ENCODE peak calls at places on chromosomes 2 and 18, in four cellular contexts. B is naive thymus-derived CD4-positive, alpha-beta T cell; F is tibial nerve; X is ascending aorta. N is an unnamed sample.
A peak's percentile ranks its signal among the peaks of the same experiment; 100 is the strongest.

GRCh38 chr2:42809131-42809875 is 16.9 kb upstream of the HAAO start:
- DNase-seq in B (no peak), F (no peak), X (no peak), N (no peak)

GRCh38 chr2:205883965-205884364 is 201.7 kb downstream of the NRP2 start:
- DNase-seq in B (no peak), F (no peak), X (no peak), N (no peak)

GRCh38 chr2:30686000-30686399 is 121.2 kb downstream of the CAPN13 start:
- DNase-seq in B (peak; percentile 13), F (no peak), X (no peak), N (no peak)

GRCh38 chr2:8546319-8547283 is 135.3 kb upstream of the ID2 start:
- DNase-seq in B (no peak), F (no peak), X (no peak), N (peak; percentile 63)

GRCh38 chr2:121236650-121237049 is 48.4 kb downstream of the TFCP2L1 start:
- DNase-seq in B (no peak), F (no peak), X (no peak), N (peak; percentile 51)

GRCh38 chr2:204019572-204020501 is 83.3 kb downstream of the ICOS start:
- DNase-seq in B (peak; percentile 44), F (no peak), X (no peak), N (no peak)

GRCh38 chr2:177741866-177742265 is 330.7 kb downstream of the PDE11A start:
- DNase-seq in B (no peak), F (no peak), X (no peak), N (no peak)

GRCh38 chr2:74873041-74873440 is 39.1 kb downstream of the HK2 start:
- DNase-seq in B (no peak), F (no peak), X (no peak), N (no peak)

GRCh38 chr2:20129320-20130274 is 78.2 kb upstream of the LAPTM4A start:
- DNase-seq in B (no peak), F (no peak), X (no peak), N (no peak)

GRCh38 chr2:55120634-55121359 is 70.5 kb upstream of the RTN4 start:
- DNase-seq in B (no peak), F (no peak), X (no peak), N (no peak)

GRCh38 chr18:48785091-48785614 is 165.6 kb downstream of the SMAD7 start:
- DNase-seq in B (no peak), F (no peak), X (no peak), N (peak; percentile 87)

GRCh38 chr18:48786621-48787522 is 163.9 kb downstream of the SMAD7 start:
- DNase-seq in B (no peak), F (no peak), X (no peak), N (peak; percentile 72)

GRCh38 chr18:48785686-48786470 is 164.9 kb downstream of the SMAD7 start:
- DNase-seq in B (no peak), F (no peak), X (no peak), N (peak; percentile 73)

GRCh38 chr18:48783616-48784520 is 166.9 kb downstream of the SMAD7 start:
- DNase-seq in B (no peak), F (no peak), X (no peak), N (peak; percentile 69)

DNA sequence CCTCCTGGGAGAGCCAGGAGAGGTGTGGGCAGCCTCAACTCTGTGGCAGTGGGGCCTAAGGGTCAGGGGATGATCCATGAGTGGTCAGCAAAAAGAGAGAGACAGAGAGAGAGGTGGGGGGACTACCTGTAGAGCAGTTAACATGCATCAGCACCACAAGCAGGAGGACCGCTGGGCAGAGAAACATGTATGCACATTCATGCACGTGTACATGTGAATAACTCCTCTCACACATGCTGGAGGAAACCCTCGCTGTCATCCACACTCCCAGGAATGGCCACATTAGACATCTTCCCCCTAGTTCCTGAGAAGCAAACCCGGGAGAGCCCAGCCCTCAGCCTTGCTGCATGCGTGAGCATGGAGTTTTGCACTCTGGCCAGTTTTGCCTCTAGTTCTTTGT is 166.1 kb downstream of the SMAD7 start:
- DNase-seq in B (no peak), F (no peak), X (no peak), N (peak; percentile 73)
- H3K4me1 ChIP-seq in B (peaks cover 18% of the 10 kb centered on the region), F (peaks cover 33% of the 10 kb centered on the region), X (peaks cover 39% of the 10 kb centered on the region), N (peaks cover 64% of the 10 kb centered on the region)

DNA sequence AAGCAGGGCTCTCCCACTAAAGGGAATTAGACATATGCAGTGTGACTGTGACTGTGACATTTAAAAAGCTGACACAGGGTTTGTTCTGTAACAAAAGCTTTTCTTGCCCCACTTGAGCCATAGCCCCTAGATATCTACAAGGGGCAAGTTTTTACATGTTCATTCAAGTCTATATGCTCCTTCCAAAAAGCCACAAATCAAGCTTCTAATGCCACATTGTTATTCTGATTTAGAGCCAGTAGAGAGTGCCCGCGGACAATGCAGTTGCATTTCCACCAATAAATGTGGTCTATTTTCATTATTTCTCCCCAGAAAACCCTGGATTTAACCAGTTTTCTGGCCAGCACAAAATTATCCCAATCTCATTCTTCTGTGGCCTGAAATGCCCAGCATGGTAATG is 9.9 kb downstream of the ARHGAP25 start:
- DNase-seq in B (no peak), F (no peak), X (no peak), N (no peak)
- H3K4me1 ChIP-seq in B (peaks cover 96% of the 10 kb centered on the region), F (no peaks in the 10 kb centered on the region), X (no peaks in the 10 kb centered on the region), N (peaks cover 100% of the 10 kb centered on the region)

GRCh38 chr2:2271471-2271941 is 59.6 kb downstream of the MYT1L start:
- DNase-seq in B (no peak), F (no peak), X (peak; percentile 19), N (no peak)

GRCh38 chr2:2273421-2273820 is 57.7 kb downstream of the MYT1L start:
- DNase-seq in B (no peak), F (no peak), X (no peak), N (no peak)

GRCh38 chr2:2272841-2273240 is 58.2 kb downstream of the MYT1L start:
- DNase-seq in B (no peak), F (no peak), X (no peak), N (no peak)

GRCh38 chr2:2270808-2271415 is 60.2 kb downstream of the MYT1L start:
- DNase-seq in B (no peak), F (no peak), X (no peak), N (no peak)

DNA sequence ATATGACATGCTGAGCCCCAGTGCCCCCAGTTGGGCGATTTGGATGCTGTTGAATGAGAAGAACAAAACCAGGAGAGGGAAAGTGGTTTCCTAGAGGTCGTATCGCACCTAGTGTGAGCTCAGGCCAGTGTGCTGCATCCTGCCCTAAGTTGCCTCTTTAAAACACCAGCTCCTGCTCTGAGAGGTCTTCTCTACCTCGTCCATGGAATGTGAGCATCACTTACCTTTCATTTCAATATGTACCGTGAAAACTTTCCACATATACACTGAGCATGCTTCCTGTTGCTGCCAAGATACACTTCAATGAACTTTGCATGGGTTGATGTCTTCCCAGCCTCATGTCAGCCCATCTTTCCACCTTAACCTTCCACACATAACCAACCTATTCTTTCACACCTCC is 55.6 kb downstream of the MYT1L start:
- DNase-seq in B (no peak), F (no peak), X (no peak), N (no peak)
- H3K4me1 ChIP-seq in B (no peaks in the 10 kb centered on the region), F (peaks cover 4% of the 10 kb centered on the region), X (no peaks in the 10 kb centered on the region), N (peaks cover 3% of the 10 kb centered on the region)

DNA sequence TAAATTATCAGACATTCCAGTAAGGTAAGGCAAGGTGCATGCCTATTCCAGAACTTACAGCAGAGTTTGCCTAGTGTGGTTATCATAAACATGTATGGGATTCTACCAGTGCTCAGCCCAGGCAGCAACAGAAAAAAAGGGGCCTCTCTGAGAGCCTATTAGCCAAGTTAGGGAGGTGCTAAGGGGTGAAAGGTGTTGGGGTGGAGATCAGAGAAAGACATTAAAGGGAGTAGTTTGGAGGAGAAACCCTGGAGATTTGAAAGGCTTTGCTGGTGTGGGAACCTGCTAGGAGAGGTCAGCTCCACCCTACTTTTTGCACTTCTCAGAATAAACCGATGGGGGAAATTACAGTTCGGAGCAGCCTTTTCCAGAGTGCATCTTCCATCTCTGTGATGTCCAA is 2.9 kb downstream of the ARPC2 start:
- DNase-seq in B (no peak), F (no peak), X (no peak), N (no peak)
- H3K4me1 ChIP-seq in B (peaks cover 54% of the 10 kb centered on the region), F (peaks cover 43% of the 10 kb centered on the region), X (peaks cover 23% of the 10 kb centered on the region), N (peaks cover 81% of the 10 kb centered on the region)

DNA sequence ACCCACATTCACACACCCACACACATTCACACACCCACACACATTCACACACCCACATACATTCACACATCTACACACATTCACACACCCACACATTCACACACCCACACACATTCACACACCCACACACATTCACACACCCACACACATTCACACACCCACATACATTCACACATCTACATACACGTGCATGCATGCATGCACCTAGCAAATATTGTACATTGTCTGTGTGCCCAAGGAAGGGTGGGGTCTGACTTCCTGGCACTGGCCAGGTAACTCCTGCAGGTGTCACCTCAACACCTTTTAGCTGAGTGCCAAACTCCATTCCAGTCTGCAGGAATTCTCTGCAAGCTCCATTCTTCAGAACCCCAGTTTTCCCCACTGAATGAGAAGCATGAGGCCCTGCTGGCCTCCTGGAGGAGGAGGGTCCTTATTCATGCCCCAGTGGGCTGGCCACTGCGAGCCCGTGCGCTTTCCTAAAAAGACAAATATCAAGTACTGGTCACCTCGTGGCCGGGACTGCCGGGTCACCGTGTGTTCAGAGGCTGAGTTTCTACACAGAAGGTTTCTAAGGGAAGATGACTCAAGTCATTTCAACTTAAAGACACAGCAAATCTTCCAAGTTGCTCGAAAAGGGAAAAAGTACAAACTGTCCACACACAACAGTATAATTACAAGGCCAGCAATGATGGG is 131.5 kb downstream of the HDAC4 start:
- DNase-seq in B (no peak), F (no peak), X (no peak), N (no peak)
- H3K4me1 ChIP-seq in B (peaks cover 51% of the 10 kb centered on the region), F (peaks cover 73% of the 10 kb centered on the region), X (peaks cover 20% of the 10 kb centered on the region), N (peaks cover 51% of the 10 kb centered on the region)

DNA sequence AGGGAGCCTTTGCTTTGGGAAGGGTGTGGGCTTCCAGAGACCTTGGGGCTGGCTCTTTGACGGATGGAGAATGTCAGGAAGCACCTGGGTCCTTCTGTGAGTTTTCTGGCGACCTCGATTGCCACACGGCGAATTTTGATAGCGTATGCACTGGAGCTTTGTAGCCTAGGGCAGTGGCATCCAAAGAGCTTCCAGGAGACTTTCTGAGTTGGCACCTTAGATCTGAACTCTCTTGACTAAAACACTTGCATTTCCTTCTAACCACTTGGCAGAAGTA is 7.6 kb downstream of the RNF144A start:
- DNase-seq in B (no peak), F (no peak), X (no peak), N (no peak)
- H3K4me1 ChIP-seq in B (no peaks in the 10 kb centered on the region), F (peaks cover 8% of the 10 kb centered on the region), X (no peaks in the 10 kb centered on the region), N (peaks cover 82% of the 10 kb centered on the region)

GRCh38 chr2:179233626-179234430 is 30.8 kb downstream of the SESTD1 start:
- DNase-seq in B (no peak), F (no peak), X (no peak), N (no peak)
- H3K4me1 ChIP-seq in B (peaks cover 3% of the 10 kb centered on the region), F (peaks cover 17% of the 10 kb centered on the region), X (peaks cover 4% of the 10 kb centered on the region), N (peaks cover 6% of the 10 kb centered on the region)

GRCh38 chr2:112833532-112833931 is 3.0 kb downstream of the IL1B start:
- DNase-seq in B (no peak), F (no peak), X (no peak), N (no peak)
- H3K4me1 ChIP-seq in B (no peaks in the 10 kb centered on the region), F (no peaks in the 10 kb centered on the region), X (no peaks in the 10 kb centered on the region), N (peaks cover 20% of the 10 kb centered on the region)

GRCh38 chr2:85753525-85754312 is at the start of gene ATOH8:
- DNase-seq in B (peak; percentile 46), F (peak; percentile 62), X (no peak), N (peak; percentile 91)
- H3K4me1 ChIP-seq in B (peaks cover 13% of the 10 kb centered on the region), F (peaks cover 52% of the 10 kb centered on the region), X (peaks cover 13% of the 10 kb centered on the region), N (peaks cover 91% of the 10 kb centered on the region)